ENCODE peak calls at places on chromosomes 7 and 10, in ten cellular contexts. M, Y, C, F, V, Z, D, P, B and A are unnamed samples.

GRCh38 chr10:16016688-16017087 is 156.4 kb upstream of the MINDY3 start:
- DNase-seq in V (no peak), B (no peak), C (no peak), M (no peak), F (no peak), Z (no peak), P (no peak), Y (no peak), D (no peak), A (no peak)

GRCh38 chr10:78913219-78914059 is 155.3 kb upstream of the ZMIZ1 start:
- DNase-seq in V (no peak), C (no peak), M (no peak), F (no peak), Y (no peak), D (no peak), Z (peak), B (no peak), P (no peak), A (peak)

GRCh38 chr7:138481447-138482380 is 21.7 kb downstream of the TRIM24 start:
- DNase-seq in F (no peak), V (no peak), Z (no peak), B (no peak), Y (no peak), C (no peak), D (no peak), M (no peak), P (no peak), A (no peak)

GRCh38 chr7:47190462-47190861 is 391.4 kb downstream of the TNS3 start:
- DNase-seq in C (no peak), D (no peak), Y (no peak), F (no peak), P (no peak), B (no peak), M (no peak), Z (no peak), V (no peak), A (no peak)

GRCh38 chr10:71358292-71358691 is 38.4 kb upstream of the CDH23 start:
- DNase-seq in M (no peak), Z (no peak), D (no peak), C (no peak), P (peak), F (peak), V (no peak), Y (no peak), B (no peak), A (no peak)

GRCh38 chr7:240887-241421 is 48.6 kb downstream of the FAM20C start:
- DNase-seq in V (no peak), F (no peak), M (no peak), D (no peak), Y (no peak), P (no peak), Z (peak), C (no peak), B (peak), A (no peak)

GRCh38 chr7:128915841-128916642 is 5.5 kb upstream of the KCP start:
- DNase-seq in B (no peak), M (no peak), D (no peak), Z (peak), V (no peak), P (no peak), F (no peak), Y (no peak), C (no peak), A (no peak)

GRCh38 chr7:711093-711966 is 15.2 kb upstream of the DNAAF5 start:
- DNase-seq in P (no peak), V (no peak), D (no peak), M (no peak), F (peak), C (no peak), Z (no peak), B (no peak), Y (peak), A (no peak)

GRCh38 chr7:44149571-44150465 is 8.7 kb upstream of the MYL7 start:
- DNase-seq in Y (peak), F (no peak), Z (no peak), V (peak), D (no peak), B (no peak), C (no peak), M (no peak), P (no peak), A (no peak)

GRCh38 chr7:117157121-117157870 is 165.6 kb downstream of the WNT2 start:
- DNase-seq in F (peak), V (peak), B (peak), D (peak), Y (peak), C (no peak), Z (no peak), M (peak), P (no peak), A (peak)

GRCh38 chr7:116441534-116441933 is 58.0 kb upstream of the CAV2 start:
- DNase-seq in D (peak), F (no peak), P (no peak), M (peak), V (peak), Z (no peak), B (no peak), Y (no peak), C (no peak), A (no peak)

GRCh38 chr7:4645241-4645640 is 36.9 kb upstream of the FOXK1 start:
- DNase-seq in M (no peak), C (no peak), Z (no peak), D (no peak), Y (no peak), B (no peak), V (no peak), F (no peak), P (no peak), A (no peak)

GRCh38 chr10:54063514-54063913 is 737.5 kb downstream of the PCDH15 start:
- DNase-seq in D (no peak), C (no peak), B (no peak), P (no peak), F (no peak), V (no peak), Z (no peak), M (no peak), Y (no peak), A (no peak)

GRCh38 chr7:30027065-30027456 is 559 bp upstream of the FKBP14 start:
- DNase-seq in V (peak), B (peak), P (no peak), D (no peak), C (no peak), M (no peak), Y (no peak), F (no peak), Z (no peak), A (no peak)

GRCh38 chr10:109348324-109348723 is 575.0 kb downstream of the XPNPEP1 start:
- DNase-seq in P (no peak), Y (no peak), B (no peak), V (peak), M (no peak), F (no peak), Z (no peak), C (no peak), D (no peak), A (no peak)

GRCh38 chr10:110067960-110068770 is 60.4 kb downstream of the ADD3 start:
- DNase-seq in Z (no peak), F (no peak), M (no peak), C (peak), Y (no peak), D (peak), P (no peak), B (no peak), V (no peak), A (no peak)

GRCh38 chr10:84613336-84614021 is 285.1 kb downstream of the CCSER2 start:
- DNase-seq in F (no peak), B (peak), P (peak), Z (peak), Y (no peak), M (no peak), V (no peak), C (no peak), D (peak), A (peak)

GRCh38 chr10:26798298-26798697 is 62.5 kb downstream of the ABI1 start:
- DNase-seq in V (no peak), P (no peak), B (no peak), M (no peak), C (no peak), Y (no peak), D (no peak), F (no peak), Z (no peak), A (no peak)

GRCh38 chr10:71972746-71973695 is 8.8 kb downstream of the CHST3 start:
- DNase-seq in P (no peak), Y (no peak), F (no peak), Z (no peak), V (no peak), D (no peak), B (no peak), C (no peak), M (no peak), A (no peak)

GRCh38 chr10:23095966-23096813 is 811 bp downstream of the MSRB2 start:
- DNase-seq in P (peak), C (no peak), V (peak), F (peak), M (peak), B (peak), Z (peak), Y (peak), D (peak), A (no peak)

GRCh38 chr10:6418167-6418566 is 161.9 kb downstream of the PRKCQ start:
- DNase-seq in M (no peak), Y (no peak), P (no peak), Z (no peak), B (no peak), C (no peak), F (no peak), D (no peak), V (no peak), A (no peak)

GRCh38 chr10:95201736-95202135 is 7.7 kb downstream of the ACSM6 start:
- DNase-seq in Z (no peak), Y (no peak), C (no peak), V (peak), B (peak), P (no peak), F (no peak), M (no peak), D (no peak), A (no peak)

GRCh38 chr7:116356333-116356965 is 143.1 kb upstream of the CAV2 start:
- DNase-seq in F (no peak), V (no peak), M (no peak), P (peak), B (no peak), Y (no peak), Z (no peak), D (no peak), C (no peak), A (no peak)

GRCh38 chr7:143391462-143392404 is 10.6 kb downstream of the ZYX start:
- DNase-seq in F (peak), B (no peak), Z (no peak), P (no peak), D (no peak), Y (no peak), M (no peak), V (peak), C (no peak), A (peak)

GRCh38 chr7:105011771-105012502 is 2.1 kb upstream of the KMT2E start:
- DNase-seq in V (no peak), C (peak), P (no peak), Y (peak), M (no peak), F (peak), D (peak), B (no peak), Z (no peak), A (no peak)

GRCh38 chr7:29612596-29612995 is 49.0 kb downstream of the PRR15 start:
- DNase-seq in Y (no peak), C (no peak), B (no peak), F (no peak), M (peak), Z (no peak), V (no peak), P (no peak), D (no peak), A (no peak)

GRCh38 chr7:73861305-73861704 is 346 bp downstream of the TMEM270 start:
- DNase-seq in Y (no peak), P (no peak), C (no peak), D (no peak), F (no peak), V (no peak), B (no peak), Z (no peak), M (no peak), A (no peak)

GRCh38 chr7:2417981-2418481 is 14.6 kb downstream of the CHST12 start:
- DNase-seq in C (no peak), M (peak), F (no peak), V (peak), P (no peak), Y (no peak), Z (no peak), B (peak), D (no peak), A (no peak)

DNA sequence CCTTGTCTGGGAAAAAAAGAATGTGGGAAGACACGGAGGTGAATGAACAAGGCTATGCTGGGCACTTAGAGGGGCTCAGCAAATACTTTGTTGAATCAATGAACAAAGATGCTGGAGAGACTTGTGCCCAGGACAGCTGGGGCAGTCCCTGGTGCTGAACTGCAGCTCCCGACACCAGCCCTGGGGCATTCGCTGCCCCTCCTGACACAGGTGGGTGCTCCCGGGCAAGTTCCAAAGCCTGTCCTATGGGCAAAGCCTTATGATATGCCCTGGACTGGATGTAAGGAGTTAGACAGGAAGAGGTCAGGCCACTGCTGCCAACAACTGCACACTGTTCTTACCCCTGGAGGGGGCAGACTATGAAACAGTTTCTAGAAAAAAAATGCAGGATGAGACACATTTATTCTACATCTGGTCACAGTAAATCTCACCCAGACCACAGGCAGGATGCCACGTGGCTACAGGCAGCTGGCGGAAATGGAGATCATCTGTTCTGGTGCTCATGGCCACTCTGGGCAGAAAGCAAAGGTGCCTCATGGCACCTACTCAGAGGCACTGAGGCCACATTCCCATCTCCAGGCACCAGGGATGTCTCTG is 21.9 kb upstream of the FRAT2 start:
- DNase-seq in B (no peak), C (no peak), P (no peak), D (no peak), M (no peak), Z (no peak), V (no peak), F (no peak), Y (no peak), A (no peak)
- TF ChIP-seq CTCF in B (no peak), C (no peak), P (no peak), D (no peak), M (no peak), Z (no peak), V (no peak), F (no peak), Y (no peak), A (no peak)

GRCh38 chr7:80095545-80095944 is 39.1 kb upstream of the GNAI1 start:
- DNase-seq in C (no peak), Y (no peak), M (no peak), V (peak), P (no peak), F (no peak), B (no peak), D (peak), Z (no peak), A (no peak)

GRCh38 chr7:80093349-80093748 is 41.3 kb upstream of the GNAI1 start:
- DNase-seq in Z (no peak), Y (no peak), B (no peak), M (no peak), D (no peak), C (no peak), F (no peak), P (no peak), V (no peak), A (no peak)

GRCh38 chr7:80097756-80098155 is 36.9 kb upstream of the GNAI1 start:
- DNase-seq in M (peak), Y (no peak), D (no peak), Z (no peak), C (no peak), P (no peak), B (no peak), F (no peak), V (no peak), A (no peak)

GRCh38 chr7:80100254-80100653 is 34.4 kb upstream of the GNAI1 start:
- DNase-seq in Z (no peak), Y (no peak), C (no peak), V (no peak), M (no peak), F (no peak), D (no peak), P (no peak), B (no peak), A (no peak)

DNA sequence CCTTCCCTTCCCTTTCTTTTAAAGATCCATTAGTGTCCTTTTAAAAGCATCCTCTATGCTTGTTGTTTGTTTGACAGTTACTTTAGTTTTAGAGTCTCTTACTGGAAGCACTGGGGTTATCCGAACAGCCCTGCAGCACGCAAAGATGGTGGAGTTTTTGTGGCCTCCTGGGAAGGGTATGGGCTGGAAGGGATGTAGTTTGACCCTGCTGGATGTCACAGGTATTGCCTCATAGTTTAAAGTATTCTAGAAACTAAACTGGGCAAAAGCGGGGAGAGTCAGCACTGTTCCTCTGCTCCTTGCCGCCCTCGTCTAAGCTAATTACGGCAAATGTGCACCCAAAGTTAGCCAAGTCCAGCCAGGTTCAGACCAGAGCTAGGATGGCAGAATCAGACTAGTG is 35.8 kb upstream of the GNAI1 start:
- DNase-seq in C (no peak), V (no peak), D (no peak), Y (no peak), Z (peak), B (no peak), P (no peak), M (no peak), F (no peak), A (no peak)
- TF ChIP-seq CTCF in C (no peak), V (no peak), D (peak), Y (no peak), Z (peak), B (peak), P (no peak), M (peak), F (no peak), A (no peak)

GRCh38 chr7:100966542-100967291 is 2.6 kb upstream of the MUC12 start:
- DNase-seq in Z (peak), V (no peak), M (no peak), P (no peak), F (no peak), B (no peak), Y (no peak), C (no peak), D (no peak), A (no peak)
- TF ChIP-seq CTCF in Z (no peak), V (no peak), M (no peak), P (no peak), F (no peak), B (no peak), Y (no peak), C (no peak), D (no peak), A (no peak)

DNA sequence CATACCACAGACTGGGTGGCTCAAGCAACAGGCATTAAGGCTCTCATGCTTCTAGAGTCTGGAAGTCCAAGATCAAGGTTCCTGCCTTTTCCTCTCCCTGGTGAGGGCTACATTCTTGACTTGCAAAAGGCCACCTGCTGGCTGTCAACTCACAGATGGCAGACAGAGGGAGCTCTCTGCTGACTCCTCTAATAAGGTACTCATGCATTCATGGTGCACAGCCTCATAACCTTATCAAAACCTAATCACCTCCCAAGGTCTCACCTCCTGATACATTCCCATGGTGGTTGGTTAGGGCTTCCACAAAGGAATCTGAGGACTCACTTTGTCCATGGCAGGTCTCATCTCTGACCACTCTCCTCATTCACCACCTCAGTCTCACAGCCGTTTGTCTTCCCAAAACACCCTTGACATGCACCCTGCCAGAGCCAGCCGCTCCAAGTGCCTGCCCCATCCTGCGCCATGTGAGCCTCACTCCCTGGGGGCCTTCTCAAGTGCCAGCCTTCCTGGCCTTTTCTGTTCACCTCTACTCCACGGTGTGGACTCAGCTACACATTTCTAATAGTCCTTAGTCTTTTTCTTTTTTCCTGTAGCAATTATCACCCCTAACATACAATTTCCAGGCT is 400.3 kb upstream of the ADARB2 start:
- DNase-seq in V (no peak), M (no peak), F (no peak), Z (peak), C (no peak), B (no peak), D (peak), Y (no peak), P (peak), A (no peak)
- TF ChIP-seq CTCF in V (no peak), M (no peak), F (no peak), Z (peak), C (no peak), B (peak), D (peak), Y (no peak), P (no peak), A (no peak)

GRCh38 chr7:42617781-42618457 is 294.0 kb downstream of the C7orf25 start:
- DNase-seq in C (no peak), M (no peak), Y (no peak), Z (peak), B (no peak), P (peak), D (no peak), V (no peak), F (no peak), A (no peak)
- TF ChIP-seq CTCF in C (no peak), M (no peak), Y (no peak), Z (peak), B (no peak), P (no peak), D (no peak), V (no peak), F (no peak), A (no peak)

DNA sequence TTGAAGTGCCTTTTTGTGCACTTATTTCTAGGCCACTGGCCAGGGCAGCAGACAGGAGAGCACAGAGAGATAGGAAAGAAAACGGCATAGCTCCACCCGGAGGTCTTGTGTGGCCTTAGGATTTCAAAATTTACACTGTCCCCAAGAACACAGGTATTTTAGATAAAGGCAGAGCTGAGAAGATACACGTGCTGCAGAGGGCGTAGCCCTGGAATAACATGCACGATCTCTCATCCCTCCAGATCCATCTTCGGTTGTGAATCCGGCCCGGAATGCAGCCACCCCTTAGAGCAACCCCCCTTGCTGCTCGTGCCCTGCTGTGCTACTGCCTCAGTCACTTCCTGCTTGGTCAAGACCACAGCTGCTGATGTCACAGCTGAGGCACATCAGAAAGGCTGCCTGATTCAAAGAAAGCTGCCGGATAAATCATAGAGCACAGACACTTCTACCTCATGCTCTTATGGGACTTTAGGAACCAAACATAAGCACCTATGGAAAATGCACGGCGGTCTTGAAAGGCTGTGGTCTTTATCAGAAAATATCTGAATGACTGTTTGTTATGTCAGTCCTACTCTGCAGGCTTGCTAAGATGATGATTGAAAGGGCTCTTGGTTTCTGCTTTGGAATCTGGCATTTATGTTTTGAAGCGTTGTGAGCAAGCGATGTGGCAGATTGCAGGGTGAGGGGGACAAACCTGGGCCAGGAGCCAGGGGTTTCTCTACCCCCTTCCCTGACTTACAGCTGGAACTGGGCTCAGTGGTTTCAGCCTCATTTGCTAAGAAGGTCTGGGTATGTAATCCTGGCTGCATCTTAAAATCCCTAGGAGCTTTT is 152.0 kb downstream of the SVIL start:
- DNase-seq in D (peak), P (no peak), V (peak), Z (peak), B (no peak), F (no peak), Y (no peak), M (no peak), C (no peak), A (peak)
- TF ChIP-seq CTCF in D (peak), P (no peak), V (peak), Z (no peak), B (no peak), F (no peak), Y (no peak), M (no peak), C (no peak), A (no peak)